ENCODE peak calls at places on chromosomes 7 and 10, in ten cellular contexts. One of them, this sample, is unnamed.

GRCh38 chr10:108360187-108360586 is 1195.7 kb upstream of the SORCS1 start:
- DNase-seq in tibial nerve: no peak
- DNase-seq in tibial artery: no peak
- DNase-seq in cardiac muscle cell: no peak
- DNase-seq in psoas muscle: no peak
- DNase-seq in fibroblast of mammary gland: peak
- DNase-seq in IMR-90: peak
- DNase-seq in HFF-Myc: no peak
- DNase-seq in kidney: no peak
- DNase-seq in GM06990: no peak
- DNase-seq in this sample: no peak

GRCh38 chr7:142523821-142524460 is 225.3 kb upstream of the PRSS1 start:
- DNase-seq in tibial nerve: no peak
- DNase-seq in tibial artery: no peak
- DNase-seq in cardiac muscle cell: no peak
- DNase-seq in psoas muscle: no peak
- DNase-seq in fibroblast of mammary gland: no peak
- DNase-seq in IMR-90: no peak
- DNase-seq in HFF-Myc: no peak
- DNase-seq in kidney: no peak
- DNase-seq in GM06990: no peak
- DNase-seq in this sample: no peak

GRCh38 chr10:77648472-77648871 is 10.9 kb upstream of the KCNMA1 start:
- DNase-seq in tibial nerve: no peak
- DNase-seq in tibial artery: no peak
- DNase-seq in cardiac muscle cell: no peak
- DNase-seq in psoas muscle: no peak
- DNase-seq in fibroblast of mammary gland: no peak
- DNase-seq in IMR-90: no peak
- DNase-seq in HFF-Myc: no peak
- DNase-seq in kidney: no peak
- DNase-seq in GM06990: no peak
- DNase-seq in this sample: no peak

GRCh38 chr10:119395287-119396007 is 147.1 kb downstream of the RGS10 start:
- DNase-seq in tibial nerve: no peak
- DNase-seq in tibial artery: no peak
- DNase-seq in cardiac muscle cell: no peak
- DNase-seq in psoas muscle: peak
- DNase-seq in fibroblast of mammary gland: peak
- DNase-seq in IMR-90: peak
- DNase-seq in HFF-Myc: no peak
- DNase-seq in kidney: peak
- DNase-seq in GM06990: no peak
- DNase-seq in this sample: no peak

GRCh38 chr7:76394962-76395361 is 14.5 kb downstream of the SSC4D start:
- DNase-seq in tibial nerve: no peak
- DNase-seq in tibial artery: no peak
- DNase-seq in cardiac muscle cell: no peak
- DNase-seq in psoas muscle: no peak
- DNase-seq in fibroblast of mammary gland: peak
- DNase-seq in IMR-90: no peak
- DNase-seq in HFF-Myc: no peak
- DNase-seq in kidney: no peak
- DNase-seq in GM06990: no peak
- DNase-seq in this sample: no peak

GRCh38 chr7:91325731-91326130 is 61.5 kb downstream of the FZD1 start:
- DNase-seq in tibial nerve: no peak
- DNase-seq in tibial artery: no peak
- DNase-seq in cardiac muscle cell: no peak
- DNase-seq in psoas muscle: no peak
- DNase-seq in fibroblast of mammary gland: peak
- DNase-seq in IMR-90: no peak
- DNase-seq in HFF-Myc: no peak
- DNase-seq in kidney: no peak
- DNase-seq in GM06990: no peak
- DNase-seq in this sample: no peak

GRCh38 chr7:34825221-34825620 is 167.2 kb downstream of the NPSR1 start:
- DNase-seq in tibial nerve: no peak
- DNase-seq in tibial artery: no peak
- DNase-seq in cardiac muscle cell: no peak
- DNase-seq in psoas muscle: no peak
- DNase-seq in fibroblast of mammary gland: no peak
- DNase-seq in IMR-90: no peak
- DNase-seq in HFF-Myc: no peak
- DNase-seq in kidney: no peak
- DNase-seq in GM06990: no peak
- DNase-seq in this sample: no peak

GRCh38 chr7:29598607-29599006 is 35.0 kb downstream of the PRR15 start:
- DNase-seq in tibial nerve: no peak
- DNase-seq in tibial artery: no peak
- DNase-seq in cardiac muscle cell: no peak
- DNase-seq in psoas muscle: no peak
- DNase-seq in fibroblast of mammary gland: no peak
- DNase-seq in IMR-90: no peak
- DNase-seq in HFF-Myc: no peak
- DNase-seq in kidney: no peak
- DNase-seq in GM06990: no peak
- DNase-seq in this sample: peak

GRCh38 chr10:14565199-14565598 is 209.5 kb downstream of the FAM107B start:
- DNase-seq in tibial nerve: no peak
- DNase-seq in tibial artery: no peak
- DNase-seq in cardiac muscle cell: no peak
- DNase-seq in psoas muscle: peak
- DNase-seq in fibroblast of mammary gland: no peak
- DNase-seq in IMR-90: no peak
- DNase-seq in HFF-Myc: no peak
- DNase-seq in kidney: no peak
- DNase-seq in GM06990: no peak
- DNase-seq in this sample: no peak

GRCh38 chr10:97534746-97535367 is 36.1 kb downstream of the UBTD1 start:
- DNase-seq in tibial nerve: no peak
- DNase-seq in tibial artery: no peak
- DNase-seq in cardiac muscle cell: peak
- DNase-seq in psoas muscle: peak
- DNase-seq in fibroblast of mammary gland: peak
- DNase-seq in IMR-90: no peak
- DNase-seq in HFF-Myc: no peak
- DNase-seq in kidney: no peak
- DNase-seq in GM06990: no peak
- DNase-seq in this sample: no peak

GRCh38 chr10:91756286-91756685 is 41.9 kb upstream of the TNKS2 start:
- DNase-seq in tibial nerve: no peak
- DNase-seq in tibial artery: no peak
- DNase-seq in cardiac muscle cell: no peak
- DNase-seq in psoas muscle: no peak
- DNase-seq in fibroblast of mammary gland: peak
- DNase-seq in IMR-90: peak
- DNase-seq in HFF-Myc: peak
- DNase-seq in kidney: no peak
- DNase-seq in GM06990: no peak
- DNase-seq in this sample: no peak
- H3K4me3 ChIP-seq in tibial nerve: no peak
- H3K4me3 ChIP-seq in tibial artery: no peak
- H3K4me3 ChIP-seq in cardiac muscle cell: no peak
- H3K4me3 ChIP-seq in psoas muscle: no peak
- H3K4me3 ChIP-seq in fibroblast of mammary gland: no peak
- H3K4me3 ChIP-seq in IMR-90: no peak
- H3K4me3 ChIP-seq in HFF-Myc: no peak
- H3K4me3 ChIP-seq in kidney: no peak
- H3K4me3 ChIP-seq in GM06990: no peak
- H3K4me3 ChIP-seq in this sample: no peak

GRCh38 chr10:61835909-61836232 is 65.6 kb upstream of the ARID5B start:
- DNase-seq in tibial nerve: no peak
- DNase-seq in tibial artery: no peak
- DNase-seq in cardiac muscle cell: no peak
- DNase-seq in psoas muscle: no peak
- DNase-seq in fibroblast of mammary gland: peak
- DNase-seq in IMR-90: peak
- DNase-seq in HFF-Myc: no peak
- DNase-seq in kidney: no peak
- DNase-seq in GM06990: no peak
- DNase-seq in this sample: no peak

GRCh38 chr10:61836888-61837747 is 64.4 kb upstream of the ARID5B start:
- DNase-seq in tibial nerve: no peak
- DNase-seq in tibial artery: no peak
- DNase-seq in cardiac muscle cell: no peak
- DNase-seq in psoas muscle: no peak
- DNase-seq in fibroblast of mammary gland: peak
- DNase-seq in IMR-90: peak
- DNase-seq in HFF-Myc: peak
- DNase-seq in kidney: no peak
- DNase-seq in GM06990: no peak
- DNase-seq in this sample: no peak

GRCh38 chr10:61836233-61836887 is 65.1 kb upstream of the ARID5B start:
- DNase-seq in tibial nerve: no peak
- DNase-seq in tibial artery: no peak
- DNase-seq in cardiac muscle cell: no peak
- DNase-seq in psoas muscle: no peak
- DNase-seq in fibroblast of mammary gland: no peak
- DNase-seq in IMR-90: no peak
- DNase-seq in HFF-Myc: no peak
- DNase-seq in kidney: no peak
- DNase-seq in GM06990: no peak
- DNase-seq in this sample: no peak

GRCh38 chr10:61834519-61834918 is 67.0 kb upstream of the ARID5B start:
- DNase-seq in tibial nerve: no peak
- DNase-seq in tibial artery: no peak
- DNase-seq in cardiac muscle cell: no peak
- DNase-seq in psoas muscle: no peak
- DNase-seq in fibroblast of mammary gland: no peak
- DNase-seq in IMR-90: no peak
- DNase-seq in HFF-Myc: no peak
- DNase-seq in kidney: no peak
- DNase-seq in GM06990: no peak
- DNase-seq in this sample: no peak

DNA sequence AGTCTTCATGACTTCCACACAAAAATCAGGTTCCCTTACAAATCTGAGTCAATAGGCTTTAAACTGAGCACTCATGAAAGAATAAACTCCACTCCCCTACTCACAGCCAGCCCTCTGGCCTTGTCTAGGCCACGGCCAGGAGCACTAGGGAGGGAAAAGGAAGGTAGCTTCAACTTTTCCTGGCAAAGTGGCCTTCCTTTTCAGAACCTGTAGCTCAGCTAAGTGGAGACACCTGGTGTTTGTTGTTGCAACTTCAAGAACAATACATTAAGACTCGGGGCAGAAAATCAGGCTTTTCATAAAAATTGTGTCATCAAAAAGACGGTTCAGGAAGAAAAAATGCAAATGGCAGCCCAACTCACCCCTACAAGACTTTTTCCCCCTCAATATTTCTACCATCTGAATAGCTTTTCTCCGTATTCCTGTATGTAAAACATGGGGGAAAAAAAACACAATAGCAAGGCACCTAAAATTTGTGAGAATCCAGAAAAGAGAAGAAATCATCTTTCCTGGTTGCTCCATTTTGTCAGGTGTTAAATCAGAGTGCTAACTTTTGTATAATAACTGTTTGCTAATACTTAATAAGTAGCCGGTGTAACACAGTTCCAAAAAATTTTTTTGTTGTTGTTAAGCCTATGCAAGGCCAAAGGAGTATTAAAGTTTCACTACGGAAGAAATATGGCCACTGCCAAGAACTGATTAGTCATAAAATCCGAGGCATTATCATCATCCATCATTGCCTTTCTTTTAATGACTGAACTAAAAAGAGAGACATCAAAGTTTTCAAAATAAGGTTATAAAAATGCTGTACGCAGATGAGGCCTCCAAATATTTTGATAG is 66.2 kb upstream of the ARID5B start:
- DNase-seq in tibial nerve: no peak
- DNase-seq in tibial artery: no peak
- DNase-seq in cardiac muscle cell: peak
- DNase-seq in psoas muscle: no peak
- DNase-seq in fibroblast of mammary gland: peak
- DNase-seq in IMR-90: peak
- DNase-seq in HFF-Myc: peak
- DNase-seq in kidney: no peak
- DNase-seq in GM06990: peak
- DNase-seq in this sample: no peak
- TF ChIP-seq CTCF in tibial nerve: no peak
- TF ChIP-seq CTCF in tibial artery: peak
- TF ChIP-seq CTCF in cardiac muscle cell: peak
- TF ChIP-seq CTCF in psoas muscle: peak
- TF ChIP-seq CTCF in fibroblast of mammary gland: peak
- TF ChIP-seq CTCF in IMR-90: peak
- TF ChIP-seq CTCF in HFF-Myc: peak
- TF ChIP-seq CTCF in kidney: peak
- TF ChIP-seq CTCF in GM06990: peak
- TF ChIP-seq CTCF in this sample: no peak

GRCh38 chr10:60913657-60914056 is 30.3 kb downstream of the RHOBTB1 start:
- DNase-seq in tibial nerve: no peak
- DNase-seq in tibial artery: no peak
- DNase-seq in cardiac muscle cell: no peak
- DNase-seq in psoas muscle: no peak
- DNase-seq in fibroblast of mammary gland: no peak
- DNase-seq in IMR-90: no peak
- DNase-seq in HFF-Myc: no peak
- DNase-seq in kidney: no peak
- DNase-seq in GM06990: no peak
- DNase-seq in this sample: no peak
- H3K4me3 ChIP-seq in tibial nerve: no peak
- H3K4me3 ChIP-seq in tibial artery: no peak
- H3K4me3 ChIP-seq in cardiac muscle cell: no peak
- H3K4me3 ChIP-seq in psoas muscle: no peak
- H3K4me3 ChIP-seq in fibroblast of mammary gland: no peak
- H3K4me3 ChIP-seq in IMR-90: no peak
- H3K4me3 ChIP-seq in HFF-Myc: no peak
- H3K4me3 ChIP-seq in kidney: no peak
- H3K4me3 ChIP-seq in GM06990: no peak
- H3K4me3 ChIP-seq in this sample: no peak

GRCh38 chr10:116835658-116836057 is 13.6 kb upstream of the ENO4 start:
- DNase-seq in tibial nerve: no peak
- DNase-seq in tibial artery: no peak
- DNase-seq in cardiac muscle cell: no peak
- DNase-seq in psoas muscle: no peak
- DNase-seq in fibroblast of mammary gland: no peak
- DNase-seq in IMR-90: no peak
- DNase-seq in HFF-Myc: no peak
- DNase-seq in kidney: no peak
- DNase-seq in GM06990: no peak
- DNase-seq in this sample: no peak

GRCh38 chr10:116833986-116834760 is 15.1 kb upstream of the ENO4 start:
- DNase-seq in tibial nerve: no peak
- DNase-seq in tibial artery: no peak
- DNase-seq in cardiac muscle cell: peak
- DNase-seq in psoas muscle: no peak
- DNase-seq in fibroblast of mammary gland: no peak
- DNase-seq in IMR-90: no peak
- DNase-seq in HFF-Myc: no peak
- DNase-seq in kidney: no peak
- DNase-seq in GM06990: no peak
- DNase-seq in this sample: no peak

GRCh38 chr10:116836087-116836486 is 13.2 kb upstream of the ENO4 start:
- DNase-seq in tibial nerve: no peak
- DNase-seq in tibial artery: no peak
- DNase-seq in cardiac muscle cell: peak
- DNase-seq in psoas muscle: no peak
- DNase-seq in fibroblast of mammary gland: no peak
- DNase-seq in IMR-90: no peak
- DNase-seq in HFF-Myc: no peak
- DNase-seq in kidney: no peak
- DNase-seq in GM06990: no peak
- DNase-seq in this sample: no peak

GRCh38 chr10:116838143-116838725 is 11.1 kb upstream of the ENO4 start:
- DNase-seq in tibial nerve: no peak
- DNase-seq in tibial artery: no peak
- DNase-seq in cardiac muscle cell: no peak
- DNase-seq in psoas muscle: no peak
- DNase-seq in fibroblast of mammary gland: no peak
- DNase-seq in IMR-90: no peak
- DNase-seq in HFF-Myc: no peak
- DNase-seq in kidney: no peak
- DNase-seq in GM06990: no peak
- DNase-seq in this sample: no peak

GRCh38 chr10:116836902-116837513 is 12.3 kb upstream of the ENO4 start:
- DNase-seq in tibial nerve: no peak
- DNase-seq in tibial artery: no peak
- DNase-seq in cardiac muscle cell: no peak
- DNase-seq in psoas muscle: no peak
- DNase-seq in fibroblast of mammary gland: no peak
- DNase-seq in IMR-90: no peak
- DNase-seq in HFF-Myc: no peak
- DNase-seq in kidney: no peak
- DNase-seq in GM06990: no peak
- DNase-seq in this sample: no peak
- TF ChIP-seq CTCF in tibial nerve: no peak
- TF ChIP-seq CTCF in tibial artery: no peak
- TF ChIP-seq CTCF in cardiac muscle cell: peak
- TF ChIP-seq CTCF in psoas muscle: no peak
- TF ChIP-seq CTCF in fibroblast of mammary gland: no peak
- TF ChIP-seq CTCF in IMR-90: peak
- TF ChIP-seq CTCF in HFF-Myc: peak
- TF ChIP-seq CTCF in kidney: no peak
- TF ChIP-seq CTCF in GM06990: no peak
- TF ChIP-seq CTCF in this sample: no peak